ENCODE peak calls at places on chromosomes 5 and 9, in four cellular contexts. M is A549, T is H1, S is K562. X is an unnamed sample.

GRCh38 chr5:59682542-59682941 is 211.0 kb downstream of the PDE4D start:
- DNase-seq in M (no peak), T (no peak), S (no peak), X (no peak)

GRCh38 chr9:110109331-110110110 is 98.4 kb downstream of the C9orf152 start:
- DNase-seq in M (no peak), T (no peak), S (no peak), X (no peak)

GRCh38 chr9:110254500-110254899 is 1.8 kb downstream of the TXN start:
- DNase-seq in M (no peak), T (no peak), S (no peak), X (no peak)

GRCh38 chr5:54936201-54936600 is 49.2 kb downstream of the ESM1 start:
- DNase-seq in M (no peak), T (no peak), S (no peak), X (no peak)

GRCh38 chr9:136626740-136627642 is 35.7 kb upstream of the EGFL7 start:
- DNase-seq in M (peak), T (no peak), S (no peak), X (peak)

GRCh38 chr5:135031813-135032612 is 2.0 kb downstream of the PITX1 start:
- DNase-seq in M (no peak), T (no peak), S (peak), X (peak)

GRCh38 chr9:135584934-135585333 is 23.4 kb downstream of the PAEP start:
- DNase-seq in M (no peak), T (no peak), S (no peak), X (no peak)

GRCh38 chr5:169803077-169803981 is 166.3 kb downstream of the DOCK2 start:
- DNase-seq in M (no peak), T (no peak), S (peak), X (no peak)

GRCh38 chr5:103800728-103801127 is 238.1 kb upstream of the NUDT12 start:
- DNase-seq in M (no peak), T (no peak), S (no peak), X (no peak)

GRCh38 chr5:167699434-167699833 is 592.0 kb upstream of the WWC1 start:
- DNase-seq in M (peak), T (peak), S (no peak), X (no peak)

GRCh38 chr5:67992919-67993318 is 222.6 kb upstream of the PIK3R1 start:
- DNase-seq in M (no peak), T (no peak), S (no peak), X (no peak)

DNA sequence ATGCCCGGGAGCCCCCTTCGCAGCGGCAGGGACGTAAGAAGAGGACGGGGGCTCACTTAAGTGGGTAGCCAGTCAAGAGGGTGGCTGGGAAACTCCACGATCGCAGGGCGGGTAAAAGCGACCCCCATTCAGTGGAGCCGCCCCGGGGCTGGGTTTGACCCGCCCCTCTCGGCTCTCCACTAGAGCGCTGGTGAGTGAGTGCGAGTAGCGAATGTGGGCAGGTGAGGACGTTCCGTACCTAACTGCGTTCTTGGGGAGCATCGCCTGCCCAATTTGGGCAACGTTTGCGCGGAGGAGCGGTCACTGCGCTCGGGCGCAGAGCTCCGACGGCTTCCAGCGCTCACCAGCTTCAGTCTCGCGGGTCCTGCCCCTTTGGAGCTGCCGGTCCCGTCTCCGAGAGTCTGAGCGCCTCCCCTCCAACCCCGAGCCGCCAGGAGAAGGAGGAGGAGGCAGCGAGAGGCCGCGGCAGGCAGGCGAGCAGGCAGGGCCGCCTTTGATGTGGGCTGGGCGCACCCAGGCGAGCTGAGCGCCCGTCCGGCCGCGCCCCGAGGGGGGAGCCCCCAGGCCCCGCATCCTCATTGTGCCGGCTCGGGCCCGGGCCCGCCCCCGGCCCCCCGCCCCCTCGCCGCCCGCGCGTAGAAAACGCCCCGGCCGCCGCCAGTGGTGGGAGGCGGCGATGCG is at the start of gene FGF18:
- DNase-seq in M (peak), T (no peak), S (peak), X (peak)
- TF ChIP-seq RNF2 in M (no peak), T (no peak), S (no peak), X (no peak)

DNA sequence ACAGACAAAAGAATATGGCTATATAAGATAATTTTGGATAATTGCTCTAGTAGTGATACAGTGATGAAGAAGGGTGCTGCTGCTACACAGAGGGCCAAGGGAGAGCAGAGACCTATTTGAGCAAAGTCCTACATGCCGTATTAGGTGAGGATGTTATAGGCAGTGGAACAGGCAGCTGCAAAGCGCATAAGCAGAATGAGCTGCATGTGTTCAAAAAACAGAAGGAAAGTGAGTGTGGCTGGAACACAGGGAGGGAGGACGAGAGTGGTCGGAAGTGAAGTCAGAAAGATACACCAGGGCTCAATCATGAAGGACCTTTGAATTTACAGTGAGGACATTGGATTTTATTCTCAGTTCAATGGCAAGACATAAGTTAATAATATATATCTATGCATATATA is 35.4 kb downstream of the ITGA2 start:
- DNase-seq in M (no peak), T (no peak), S (no peak), X (no peak)
- TF ChIP-seq RNF2 in M (no peak), T (no peak), S (no peak), X (no peak)

DNA sequence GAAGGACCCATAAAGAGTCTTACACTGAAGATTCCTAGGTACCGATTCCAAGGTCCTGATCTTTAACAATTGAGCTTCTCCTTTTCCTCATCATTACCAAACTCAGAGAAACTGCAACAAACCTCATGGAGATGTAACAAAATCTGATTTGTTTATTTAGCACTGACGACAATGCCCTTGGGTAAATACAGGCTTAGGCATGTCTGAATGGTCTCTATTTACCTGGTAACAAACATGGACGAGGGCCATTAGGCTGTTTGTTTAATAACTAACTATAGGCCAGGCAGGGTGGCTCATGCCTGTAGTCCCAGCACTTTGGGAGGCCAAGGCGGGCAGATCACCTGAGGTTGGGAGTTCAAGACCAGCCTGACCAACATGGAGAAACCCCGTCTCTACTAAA is 333.3 kb downstream of the AGTPBP1 start:
- DNase-seq in M (no peak), T (no peak), S (no peak), X (peak)
- TF ChIP-seq RNF2 in M (no peak), T (no peak), S (no peak), X (no peak)

DNA sequence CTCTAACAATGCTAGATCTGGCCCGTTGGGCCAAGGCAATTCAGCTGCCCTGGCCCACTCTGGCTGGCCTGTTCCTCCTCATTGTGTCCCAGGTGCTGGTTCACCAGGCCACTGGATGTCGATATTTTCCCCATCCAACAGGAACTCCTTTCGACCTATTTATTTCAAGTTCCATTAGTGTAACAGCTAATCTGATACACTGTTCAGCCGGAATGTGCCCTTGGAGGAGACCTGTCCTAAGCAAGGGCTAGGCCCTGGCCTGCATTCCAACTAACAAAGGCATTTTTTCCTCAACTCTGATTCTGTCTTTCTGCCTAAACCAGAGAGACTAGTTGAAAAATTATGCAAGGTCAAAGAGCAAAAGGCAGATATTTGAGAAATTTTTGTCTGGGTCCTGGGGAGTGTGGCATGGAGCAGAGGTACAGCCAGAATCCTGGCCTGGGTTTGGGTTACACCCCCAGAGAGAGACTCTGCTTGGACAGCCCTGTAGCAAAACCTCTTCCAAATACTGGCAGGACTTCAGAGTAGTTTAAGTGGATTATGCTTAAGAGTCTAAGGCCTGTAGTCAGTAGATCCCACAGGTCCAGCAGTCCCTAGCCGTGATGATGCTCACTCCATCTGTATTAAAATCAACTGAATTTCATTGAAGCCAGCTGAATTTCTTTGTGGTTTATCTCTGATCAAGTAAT is 36.1 kb downstream of the MARCHF11 start:
- DNase-seq in M (no peak), T (no peak), S (no peak), X (no peak)
- TF ChIP-seq RNF2 in M (no peak), T (no peak), S (no peak), X (no peak)

DNA sequence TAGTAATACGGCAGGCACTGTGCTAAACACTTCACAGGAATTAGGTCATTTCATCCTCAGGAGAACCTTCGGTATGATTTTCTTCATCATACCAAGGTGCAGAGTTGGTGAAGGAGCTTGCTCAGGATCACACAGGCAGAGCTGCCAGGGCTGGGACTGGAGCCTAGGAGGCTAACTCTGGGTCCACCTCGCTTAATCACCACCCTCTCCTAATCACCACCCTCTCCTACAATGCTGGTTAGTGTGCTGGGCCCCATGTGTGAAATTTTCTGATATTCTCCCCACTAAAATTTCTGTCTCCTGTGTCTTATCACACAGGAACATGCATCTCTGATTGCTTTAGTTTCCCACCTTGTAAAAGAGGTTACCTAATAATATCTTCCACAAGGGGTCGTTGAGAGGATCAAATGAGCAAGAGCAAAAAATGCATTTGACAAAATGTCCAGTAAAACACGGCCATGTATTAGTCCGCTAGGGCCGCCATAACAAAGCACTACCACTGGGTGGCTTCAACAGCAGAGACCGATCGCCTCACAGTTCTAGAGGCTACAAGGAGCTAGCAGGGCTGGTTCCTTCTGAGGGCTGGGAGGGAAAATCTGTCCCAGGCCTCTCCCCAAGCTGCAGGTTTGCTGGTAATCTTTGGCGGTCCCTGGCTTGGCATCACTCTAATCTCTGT is 128.2 kb upstream of the NFIB start:
- DNase-seq in M (peak), T (no peak), S (peak), X (peak)
- TF ChIP-seq RNF2 in M (no peak), T (no peak), S (no peak), X (no peak)

GRCh38 chr9:108478431-108478837 is 377.4 kb downstream of the ACTL7B start:
- DNase-seq in M (peak), T (no peak), S (no peak), X (no peak)
- TF ChIP-seq RNF2 in M (no peak), T (no peak), S (no peak), X (no peak)

GRCh38 chr5:89281211-89281610 is 398.2 kb upstream of the MEF2C start:
- DNase-seq in M (no peak), T (no peak), S (no peak), X (no peak)

GRCh38 chr5:89280103-89281037 is 397.4 kb upstream of the MEF2C start:
- DNase-seq in M (no peak), T (no peak), S (no peak), X (no peak)

GRCh38 chr5:89283758-89284493 is 400.9 kb upstream of the MEF2C start:
- DNase-seq in M (no peak), T (no peak), S (no peak), X (no peak)

GRCh38 chr5:89282038-89282831 is 399.3 kb upstream of the MEF2C start:
- DNase-seq in M (no peak), T (no peak), S (no peak), X (no peak)

GRCh38 chr5:89282832-89283510 is 400.0 kb upstream of the MEF2C start:
- DNase-seq in M (no peak), T (no peak), S (no peak), X (no peak)
- TF ChIP-seq RNF2 in M (no peak), T (no peak), S (no peak), X (no peak)

GRCh38 chr9:92234503-92234902 is 59.0 kb downstream of the IARS1 start:
- DNase-seq in M (no peak), T (no peak), S (no peak), X (no peak)

GRCh38 chr9:92236915-92237314 is 56.6 kb downstream of the IARS1 start:
- DNase-seq in M (no peak), T (no peak), S (no peak), X (no peak)

GRCh38 chr9:92232190-92232589 is 61.3 kb downstream of the IARS1 start:
- DNase-seq in M (no peak), T (no peak), S (no peak), X (no peak)

GRCh38 chr9:92242115-92242778 is 51.2 kb downstream of the IARS1 start:
- DNase-seq in M (peak), T (no peak), S (peak), X (no peak)

GRCh38 chr9:92236465-92236864 is 57.0 kb downstream of the IARS1 start:
- DNase-seq in M (no peak), T (no peak), S (no peak), X (no peak)
- TF ChIP-seq RNF2 in M (no peak), T (no peak), S (no peak), X (no peak)